ENCODE peak calls at places on chromosome 22, in eight cellular contexts. One of them, this sample, is unnamed.

GRCh38 chr22:42114721-42115120 is 15.9 kb downstream of the CYP2D6 start:
- DNase-seq in astrocyte: no peak
- DNase-seq in T-helper 9 cell: no peak
- DNase-seq in KG1: no peak
- DNase-seq in fibroblast of lung: no peak
- DNase-seq in caudate nucleus: no peak
- DNase-seq in NCI-H1930: no peak
- DNase-seq in right lobe of liver: no peak
- DNase-seq in this sample: peak; percentile 16

GRCh38 chr22:47169801-47170140 is 407.3 kb downstream of the TBC1D22A start:
- DNase-seq in KG1: no peak
- DNase-seq in fibroblast of lung: no peak
- DNase-seq in right lobe of liver: peak; percentile 28
- DNase-seq in caudate nucleus: no peak
- DNase-seq in T-helper 9 cell: no peak
- DNase-seq in NCI-H1930: no peak
- DNase-seq in astrocyte: no peak
- DNase-seq in this sample: no peak

GRCh38 chr22:22944268-22944985 is 56.8 kb downstream of the IGLL5 start:
- DNase-seq in caudate nucleus: no peak
- DNase-seq in T-helper 9 cell: no peak
- DNase-seq in right lobe of liver: peak; percentile 35
- DNase-seq in fibroblast of lung: no peak
- DNase-seq in astrocyte: no peak
- DNase-seq in KG1: no peak
- DNase-seq in NCI-H1930: no peak
- DNase-seq in this sample: no peak

GRCh38 chr22:30265851-30266444 is 703 bp downstream of the OSM start:
- DNase-seq in KG1: peak; percentile 77
- DNase-seq in T-helper 9 cell: peak; percentile 71
- DNase-seq in caudate nucleus: no peak
- DNase-seq in fibroblast of lung: no peak
- DNase-seq in right lobe of liver: peak; percentile 76
- DNase-seq in NCI-H1930: no peak
- DNase-seq in astrocyte: no peak
- DNase-seq in this sample: no peak

GRCh38 chr22:29879738-29880137 is 3.2 kb upstream of the MTMR3 start:
- DNase-seq in fibroblast of lung: no peak
- DNase-seq in caudate nucleus: no peak
- DNase-seq in astrocyte: no peak
- DNase-seq in KG1: no peak
- DNase-seq in NCI-H1930: no peak
- DNase-seq in T-helper 9 cell: no peak
- DNase-seq in right lobe of liver: no peak
- DNase-seq in this sample: no peak

GRCh38 chr22:46846154-46846831 is 83.8 kb downstream of the TBC1D22A start:
- DNase-seq in right lobe of liver: no peak
- DNase-seq in T-helper 9 cell: no peak
- DNase-seq in fibroblast of lung: peak; percentile 56
- DNase-seq in NCI-H1930: no peak
- DNase-seq in astrocyte: no peak
- DNase-seq in caudate nucleus: no peak
- DNase-seq in KG1: no peak
- DNase-seq in this sample: peak; percentile 11

GRCh38 chr22:29944339-29944738 is 61.4 kb downstream of the MTMR3 start:
- DNase-seq in astrocyte: no peak
- DNase-seq in right lobe of liver: no peak
- DNase-seq in T-helper 9 cell: no peak
- DNase-seq in NCI-H1930: no peak
- DNase-seq in fibroblast of lung: peak; percentile 32
- DNase-seq in KG1: no peak
- DNase-seq in caudate nucleus: no peak
- DNase-seq in this sample: no peak

GRCh38 chr22:45604239-45604711 is 67.4 kb upstream of the ATXN10 start:
- DNase-seq in caudate nucleus: no peak
- DNase-seq in KG1: no peak
- DNase-seq in fibroblast of lung: peak; percentile 75
- DNase-seq in right lobe of liver: no peak
- DNase-seq in astrocyte: peak; percentile 72
- DNase-seq in NCI-H1930: no peak
- DNase-seq in T-helper 9 cell: no peak
- DNase-seq in this sample: peak; percentile 33

GRCh38 chr22:41910599-41911291 is 4.1 kb downstream of the SHISA8 start:
- DNase-seq in fibroblast of lung: peak; percentile 10
- DNase-seq in caudate nucleus: peak; percentile 17
- DNase-seq in KG1: no peak
- DNase-seq in NCI-H1930: no peak
- DNase-seq in T-helper 9 cell: peak; percentile 23
- DNase-seq in right lobe of liver: no peak
- DNase-seq in astrocyte: no peak
- DNase-seq in this sample: no peak

GRCh38 chr22:39174498-39175120 is 22.1 kb upstream of the CBX7 start:
- DNase-seq in KG1: peak; percentile 45
- DNase-seq in T-helper 9 cell: peak; percentile 55
- DNase-seq in NCI-H1930: no peak
- DNase-seq in astrocyte: peak; percentile 70
- DNase-seq in fibroblast of lung: peak; percentile 83
- DNase-seq in caudate nucleus: no peak
- DNase-seq in right lobe of liver: peak; percentile 73
- DNase-seq in this sample: peak; percentile 91

GRCh38 chr22:45499746-45500145 is 2.9 kb upstream of the FBLN1 start:
- DNase-seq in astrocyte: no peak
- DNase-seq in caudate nucleus: no peak
- DNase-seq in T-helper 9 cell: no peak
- DNase-seq in KG1: no peak
- DNase-seq in NCI-H1930: no peak
- DNase-seq in right lobe of liver: no peak
- DNase-seq in fibroblast of lung: no peak
- DNase-seq in this sample: no peak

GRCh38 chr22:23359583-23360123 is 179.3 kb downstream of the BCR start:
- DNase-seq in NCI-H1930: no peak
- DNase-seq in astrocyte: no peak
- DNase-seq in fibroblast of lung: no peak
- DNase-seq in caudate nucleus: no peak
- DNase-seq in KG1: no peak
- DNase-seq in T-helper 9 cell: no peak
- DNase-seq in right lobe of liver: no peak
- DNase-seq in this sample: no peak

GRCh38 chr22:44309137-44309536 is 3.6 kb downstream of the SHISAL1 start:
- DNase-seq in astrocyte: peak; percentile 95
- DNase-seq in KG1: no peak
- DNase-seq in NCI-H1930: no peak
- DNase-seq in T-helper 9 cell: no peak
- DNase-seq in fibroblast of lung: peak; percentile 97
- DNase-seq in right lobe of liver: no peak
- DNase-seq in caudate nucleus: no peak
- DNase-seq in this sample: peak; percentile 92

GRCh38 chr22:40951795-40952602 is 821 bp downstream of the RBX1 start:
- DNase-seq in astrocyte: no peak
- DNase-seq in right lobe of liver: no peak
- DNase-seq in NCI-H1930: no peak
- DNase-seq in T-helper 9 cell: no peak
- DNase-seq in caudate nucleus: no peak
- DNase-seq in fibroblast of lung: no peak
- DNase-seq in KG1: peak; percentile 68
- DNase-seq in this sample: no peak

GRCh38 chr22:23393721-23394320 is 186.3 kb downstream of the IGLL1 start:
- DNase-seq in astrocyte: no peak
- DNase-seq in caudate nucleus: no peak
- DNase-seq in KG1: no peak
- DNase-seq in right lobe of liver: no peak
- DNase-seq in NCI-H1930: no peak
- DNase-seq in fibroblast of lung: no peak
- DNase-seq in T-helper 9 cell: no peak
- DNase-seq in this sample: no peak

GRCh38 chr22:29689872-29690213 is 30.0 kb upstream of the CABP7 start:
- DNase-seq in astrocyte: peak; percentile 30
- DNase-seq in caudate nucleus: peak; percentile 55
- DNase-seq in fibroblast of lung: peak; percentile 46
- DNase-seq in T-helper 9 cell: peak; percentile 12
- DNase-seq in NCI-H1930: no peak
- DNase-seq in right lobe of liver: peak; percentile 61
- DNase-seq in KG1: no peak
- DNase-seq in this sample: peak; percentile 22

GRCh38 chr22:33496112-33496511 is 424.2 kb downstream of the LARGE1 start:
- DNase-seq in astrocyte: no peak
- DNase-seq in NCI-H1930: no peak
- DNase-seq in caudate nucleus: no peak
- DNase-seq in KG1: no peak
- DNase-seq in T-helper 9 cell: no peak
- DNase-seq in right lobe of liver: no peak
- DNase-seq in fibroblast of lung: no peak
- DNase-seq in this sample: no peak

GRCh38 chr22:46748948-46749681 is 11.1 kb upstream of the CERK start:
- DNase-seq in KG1: no peak
- DNase-seq in T-helper 9 cell: peak; percentile 56
- DNase-seq in caudate nucleus: no peak
- DNase-seq in right lobe of liver: no peak
- DNase-seq in NCI-H1930: no peak
- DNase-seq in astrocyte: peak; percentile 18
- DNase-seq in fibroblast of lung: peak; percentile 45
- DNase-seq in this sample: no peak

GRCh38 chr22:50308597-50308935 is 1.1 kb upstream of the PLXNB2 start:
- DNase-seq in KG1: peak; percentile 65
- DNase-seq in right lobe of liver: peak; percentile 78
- DNase-seq in fibroblast of lung: peak; percentile 68
- DNase-seq in NCI-H1930: no peak
- DNase-seq in T-helper 9 cell: no peak
- DNase-seq in astrocyte: peak; percentile 42
- DNase-seq in caudate nucleus: no peak
- DNase-seq in this sample: no peak

GRCh38 chr22:49657275-49657973 is 170.2 kb downstream of the BRD1 start:
- DNase-seq in NCI-H1930: peak; percentile 87
- DNase-seq in KG1: peak; percentile 96
- DNase-seq in caudate nucleus: no peak
- DNase-seq in fibroblast of lung: no peak
- DNase-seq in astrocyte: no peak
- DNase-seq in T-helper 9 cell: peak; percentile 40
- DNase-seq in right lobe of liver: no peak
- DNase-seq in this sample: no peak

GRCh38 chr22:20093437-20093836 is 13.4 kb downstream of the DGCR8 start:
- DNase-seq in KG1: no peak
- DNase-seq in right lobe of liver: peak; percentile 97
- DNase-seq in T-helper 9 cell: no peak
- DNase-seq in fibroblast of lung: no peak
- DNase-seq in caudate nucleus: no peak
- DNase-seq in NCI-H1930: no peak
- DNase-seq in astrocyte: no peak
- DNase-seq in this sample: no peak